ENCODE peak calls at places on chromosomes 6 and 20, in four cellular contexts. One of them, this sample, is unnamed.

GRCh38 chr20:33125983-33126382 is 42.0 kb upstream of the BPIFA2 start:
- DNase-seq in neural progenitor cell: peak
- DNase-seq in colonic mucosa: no peak
- DNase-seq in heart left ventricle: no peak
- DNase-seq in this sample: no peak

GRCh38 chr20:33163856-33164762 is 3.9 kb upstream of the BPIFA2 start:
- DNase-seq in neural progenitor cell: no peak
- DNase-seq in colonic mucosa: no peak
- DNase-seq in heart left ventricle: no peak
- DNase-seq in this sample: no peak

GRCh38 chr20:58718729-58719128 is 26.1 kb downstream of the NPEPL1 start:
- DNase-seq in neural progenitor cell: no peak
- DNase-seq in colonic mucosa: peak
- DNase-seq in heart left ventricle: no peak
- DNase-seq in this sample: no peak

GRCh38 chr20:9359561-9360308 is 154.7 kb upstream of the LAMP5 start:
- DNase-seq in neural progenitor cell: peak
- DNase-seq in colonic mucosa: peak
- DNase-seq in heart left ventricle: peak
- DNase-seq in this sample: no peak

GRCh38 chr20:59181936-59182335 is 18.3 kb downstream of the ZNF831 start:
- DNase-seq in neural progenitor cell: no peak
- DNase-seq in colonic mucosa: no peak
- DNase-seq in heart left ventricle: no peak
- DNase-seq in this sample: no peak

GRCh38 chr6:118280210-118280609 is 267.9 kb upstream of the PLN start:
- DNase-seq in neural progenitor cell: no peak
- DNase-seq in colonic mucosa: no peak
- DNase-seq in heart left ventricle: no peak
- DNase-seq in this sample: no peak

GRCh38 chr20:37229300-37229699 is 32.3 kb downstream of the GHRH start:
- DNase-seq in neural progenitor cell: peak
- DNase-seq in colonic mucosa: no peak
- DNase-seq in heart left ventricle: no peak
- DNase-seq in this sample: no peak

GRCh38 chr6:118746100-118746874 is 94.9 kb upstream of the CEP85L start:
- DNase-seq in neural progenitor cell: no peak
- DNase-seq in colonic mucosa: no peak
- DNase-seq in heart left ventricle: peak
- DNase-seq in this sample: peak

GRCh38 chr6:169752074-169752623 is 727 bp downstream of the ERMARD start:
- DNase-seq in neural progenitor cell: peak
- DNase-seq in colonic mucosa: peak
- DNase-seq in heart left ventricle: no peak
- DNase-seq in this sample: no peak

GRCh38 chr20:36861875-36862801 is 13.8 kb upstream of the TLDC2 start:
- DNase-seq in neural progenitor cell: peak
- DNase-seq in colonic mucosa: peak
- DNase-seq in heart left ventricle: peak
- DNase-seq in this sample: peak

GRCh38 chr6:14824835-14825223 is 421.0 kb upstream of the JARID2 start:
- DNase-seq in neural progenitor cell: peak
- DNase-seq in colonic mucosa: peak
- DNase-seq in heart left ventricle: no peak
- DNase-seq in this sample: no peak

GRCh38 chr6:100726741-100727140 is 154.4 kb downstream of the ASCC3 start:
- DNase-seq in neural progenitor cell: no peak
- DNase-seq in colonic mucosa: no peak
- DNase-seq in heart left ventricle: no peak
- DNase-seq in this sample: no peak

GRCh38 chr20:59221049-59221748 is 57.6 kb downstream of the ZNF831 start:
- DNase-seq in neural progenitor cell: no peak
- DNase-seq in colonic mucosa: no peak
- DNase-seq in heart left ventricle: peak
- DNase-seq in this sample: no peak

GRCh38 chr20:47300071-47300470 is 56.4 kb downstream of the ZMYND8 start:
- DNase-seq in neural progenitor cell: no peak
- DNase-seq in colonic mucosa: no peak
- DNase-seq in heart left ventricle: no peak
- DNase-seq in this sample: no peak

GRCh38 chr6:1393641-1394283 is 4.4 kb downstream of the FOXF2 start:
- DNase-seq in neural progenitor cell: peak
- DNase-seq in colonic mucosa: no peak
- DNase-seq in heart left ventricle: no peak
- DNase-seq in this sample: no peak

GRCh38 chr20:10667077-10667401 is 6.8 kb downstream of the JAG1 start:
- DNase-seq in neural progenitor cell: peak
- DNase-seq in colonic mucosa: no peak
- DNase-seq in heart left ventricle: peak
- DNase-seq in this sample: peak

GRCh38 chr20:8633366-8633765 is 435.5 kb upstream of the PLCB4 start:
- DNase-seq in neural progenitor cell: no peak
- DNase-seq in colonic mucosa: no peak
- DNase-seq in heart left ventricle: no peak
- DNase-seq in this sample: no peak

GRCh38 chr20:38156280-38156679 is 8.8 kb downstream of the TGM2 start:
- DNase-seq in neural progenitor cell: no peak
- DNase-seq in colonic mucosa: no peak
- DNase-seq in heart left ventricle: no peak
- DNase-seq in this sample: peak

GRCh38 chr6:91678679-91679078 is 1091.8 kb upstream of the MAP3K7 start:
- DNase-seq in neural progenitor cell: no peak
- DNase-seq in colonic mucosa: no peak
- DNase-seq in heart left ventricle: no peak
- DNase-seq in this sample: no peak

GRCh38 chr6:10429638-10430427 is 15.0 kb upstream of the TFAP2A start:
- DNase-seq in neural progenitor cell: peak
- DNase-seq in colonic mucosa: no peak
- DNase-seq in heart left ventricle: no peak
- DNase-seq in this sample: no peak

GRCh38 chr6:138719744-138720143 is 53.8 kb upstream of the CCDC28A start:
- DNase-seq in neural progenitor cell: no peak
- DNase-seq in colonic mucosa: no peak
- DNase-seq in heart left ventricle: no peak
- DNase-seq in this sample: no peak

GRCh38 chr6:28981833-28982475 is 23.2 kb downstream of the ZNF311 start:
- DNase-seq in neural progenitor cell: peak
- DNase-seq in colonic mucosa: peak
- DNase-seq in heart left ventricle: peak
- DNase-seq in this sample: peak
- TF ChIP-seq CTCF in neural progenitor cell: peak
- TF ChIP-seq CTCF in colonic mucosa: no peak
- TF ChIP-seq CTCF in heart left ventricle: peak
- TF ChIP-seq CTCF in this sample: peak

DNA sequence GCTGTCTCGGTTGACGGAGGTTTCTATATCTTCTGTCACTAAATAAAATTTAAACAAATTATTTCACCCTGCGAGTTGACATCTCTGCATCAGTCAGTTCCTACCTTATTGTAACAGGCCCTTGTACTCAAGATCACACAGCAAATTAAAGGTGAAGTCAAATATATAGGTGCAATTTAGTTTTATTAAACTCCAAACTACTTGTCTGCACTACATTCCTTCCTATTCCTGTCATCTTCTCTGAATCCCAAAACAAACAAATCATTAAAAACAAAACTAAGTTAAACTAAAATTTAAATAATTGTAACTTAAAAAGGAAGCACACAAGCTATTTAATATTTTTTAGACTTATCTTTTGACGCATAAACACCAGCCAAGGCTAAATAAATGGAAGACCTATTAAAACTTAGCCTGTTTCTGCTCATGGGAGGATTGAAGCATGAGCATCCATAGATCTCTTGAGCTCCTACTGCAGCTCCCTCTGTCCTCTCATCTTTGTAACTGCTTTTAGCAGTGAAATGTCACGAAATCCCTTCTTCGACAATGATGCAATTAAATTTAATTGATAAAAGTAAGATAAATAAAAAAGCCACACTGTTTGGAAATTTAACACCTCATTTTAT is 1152.3 kb upstream of the GJE1 start:
- DNase-seq in neural progenitor cell: no peak
- DNase-seq in colonic mucosa: no peak
- DNase-seq in heart left ventricle: no peak
- DNase-seq in this sample: no peak
- TF ChIP-seq CTCF in neural progenitor cell: peak
- TF ChIP-seq CTCF in colonic mucosa: no peak
- TF ChIP-seq CTCF in heart left ventricle: no peak
- TF ChIP-seq CTCF in this sample: no peak

DNA sequence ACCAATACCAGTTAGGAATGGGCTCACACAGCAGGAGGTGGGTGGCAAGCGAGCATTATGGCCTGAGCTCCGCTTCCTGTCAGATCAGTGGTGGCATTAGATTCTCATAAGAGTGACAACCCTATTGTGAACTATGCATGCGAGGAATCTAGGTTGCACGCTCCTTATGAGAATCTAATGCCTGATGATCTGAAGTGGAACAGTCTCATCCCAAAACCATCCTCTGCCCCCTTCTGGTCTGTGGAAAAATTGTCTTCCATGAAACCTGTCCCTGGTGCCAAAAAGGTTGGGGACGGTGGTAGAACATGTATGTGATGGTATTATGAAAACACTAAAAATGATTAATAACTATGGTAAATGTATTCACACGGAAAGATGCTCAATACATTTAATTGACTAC is 99.7 kb upstream of the HIVEP1 start:
- DNase-seq in neural progenitor cell: no peak
- DNase-seq in colonic mucosa: no peak
- DNase-seq in heart left ventricle: no peak
- DNase-seq in this sample: no peak
- TF ChIP-seq CTCF in neural progenitor cell: peak
- TF ChIP-seq CTCF in colonic mucosa: no peak
- TF ChIP-seq CTCF in heart left ventricle: no peak
- TF ChIP-seq CTCF in this sample: no peak

DNA sequence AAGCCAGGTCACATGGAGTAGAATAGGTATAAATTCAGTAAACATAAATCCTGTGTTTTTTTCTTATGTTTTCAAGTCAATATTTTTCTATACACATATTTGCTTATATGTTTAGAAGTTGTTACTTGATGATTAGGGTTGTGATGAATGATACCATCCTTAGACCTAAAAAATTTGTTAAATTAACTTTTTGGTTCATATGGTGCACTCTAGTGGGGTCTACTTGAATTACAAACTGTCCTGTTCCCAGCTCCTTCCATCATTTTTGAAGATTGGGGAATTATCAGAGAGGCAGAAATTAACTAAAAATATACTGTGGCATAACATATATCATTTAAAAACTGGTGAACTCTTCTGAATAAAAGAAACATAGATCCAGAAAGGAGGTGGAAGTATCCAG is 48.3 kb upstream of the RIPPLY2 start:
- DNase-seq in neural progenitor cell: no peak
- DNase-seq in colonic mucosa: no peak
- DNase-seq in heart left ventricle: no peak
- DNase-seq in this sample: no peak
- TF ChIP-seq CTCF in neural progenitor cell: peak
- TF ChIP-seq CTCF in colonic mucosa: no peak
- TF ChIP-seq CTCF in heart left ventricle: no peak
- TF ChIP-seq CTCF in this sample: no peak

GRCh38 chr6:111105578-111105977 is 18.3 kb downstream of the SLC16A10 start:
- DNase-seq in neural progenitor cell: no peak
- DNase-seq in colonic mucosa: peak
- DNase-seq in heart left ventricle: peak
- DNase-seq in this sample: peak
- TF ChIP-seq CTCF in neural progenitor cell: no peak
- TF ChIP-seq CTCF in colonic mucosa: no peak
- TF ChIP-seq CTCF in heart left ventricle: no peak
- TF ChIP-seq CTCF in this sample: no peak

GRCh38 chr20:24705486-24705885 is 236.1 kb downstream of the SYNDIG1 start:
- DNase-seq in neural progenitor cell: no peak
- DNase-seq in colonic mucosa: no peak
- DNase-seq in heart left ventricle: no peak
- DNase-seq in this sample: no peak
- TF ChIP-seq CTCF in neural progenitor cell: no peak
- TF ChIP-seq CTCF in colonic mucosa: no peak
- TF ChIP-seq CTCF in heart left ventricle: no peak
- TF ChIP-seq CTCF in this sample: no peak

GRCh38 chr6:167502471-167502870 is 177.6 kb downstream of the TTLL2 start:
- DNase-seq in neural progenitor cell: no peak
- DNase-seq in colonic mucosa: no peak
- DNase-seq in heart left ventricle: no peak
- DNase-seq in this sample: no peak

GRCh38 chr6:167500961-167501360 is 176.1 kb downstream of the TTLL2 start:
- DNase-seq in neural progenitor cell: no peak
- DNase-seq in colonic mucosa: no peak
- DNase-seq in heart left ventricle: no peak
- DNase-seq in this sample: no peak

GRCh38 chr6:167499161-167499660 is 174.3 kb downstream of the TTLL2 start:
- DNase-seq in neural progenitor cell: no peak
- DNase-seq in colonic mucosa: peak
- DNase-seq in heart left ventricle: no peak
- DNase-seq in this sample: no peak

GRCh38 chr6:167504412-167504961 is 179.6 kb downstream of the TTLL2 start:
- DNase-seq in neural progenitor cell: no peak
- DNase-seq in colonic mucosa: no peak
- DNase-seq in heart left ventricle: no peak
- DNase-seq in this sample: no peak

DNA sequence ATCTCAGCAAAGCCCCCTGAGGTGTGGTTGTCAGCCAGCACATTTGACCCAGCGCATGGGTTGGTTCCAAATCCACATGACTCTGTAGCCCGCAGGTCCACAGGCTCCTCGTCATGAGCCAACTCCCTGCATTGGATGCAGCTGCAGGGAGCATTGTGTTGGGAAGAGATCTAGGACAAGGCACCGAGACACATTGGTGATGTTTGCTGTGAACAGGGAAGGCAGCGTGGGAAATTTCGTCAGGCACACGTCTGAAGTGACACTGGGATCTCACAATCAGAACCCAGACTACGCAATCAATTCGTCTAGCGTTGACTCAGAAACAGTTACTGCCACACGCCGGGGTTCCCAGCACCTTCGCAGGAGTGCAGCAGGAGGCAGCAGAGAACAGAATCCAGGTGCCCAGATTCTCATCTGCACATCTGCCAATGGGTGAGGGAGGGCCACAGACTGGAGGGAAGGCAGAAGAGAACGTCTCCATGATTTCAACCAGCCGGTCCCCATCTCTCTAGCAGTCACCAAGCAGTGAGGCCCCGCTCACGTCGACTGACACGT is 177.0 kb downstream of the TTLL2 start:
- DNase-seq in neural progenitor cell: peak
- DNase-seq in colonic mucosa: peak
- DNase-seq in heart left ventricle: no peak
- DNase-seq in this sample: no peak
- TF ChIP-seq CTCF in neural progenitor cell: peak
- TF ChIP-seq CTCF in colonic mucosa: peak
- TF ChIP-seq CTCF in heart left ventricle: no peak
- TF ChIP-seq CTCF in this sample: no peak

GRCh38 chr20:1899169-1899525 is 3.9 kb downstream of the SIRPA start:
- DNase-seq in neural progenitor cell: no peak
- DNase-seq in colonic mucosa: no peak
- DNase-seq in heart left ventricle: no peak
- DNase-seq in this sample: no peak

GRCh38 chr20:1901704-1902103 is 6.5 kb downstream of the SIRPA start:
- DNase-seq in neural progenitor cell: peak
- DNase-seq in colonic mucosa: no peak
- DNase-seq in heart left ventricle: no peak
- DNase-seq in this sample: no peak

GRCh38 chr20:1902188-1902587 is 7.0 kb downstream of the SIRPA start:
- DNase-seq in neural progenitor cell: no peak
- DNase-seq in colonic mucosa: no peak
- DNase-seq in heart left ventricle: no peak
- DNase-seq in this sample: no peak

GRCh38 chr20:1898496-1899168 is 3.4 kb downstream of the SIRPA start:
- DNase-seq in neural progenitor cell: no peak
- DNase-seq in colonic mucosa: no peak
- DNase-seq in heart left ventricle: no peak
- DNase-seq in this sample: no peak

GRCh38 chr20:1900321-1900791 is 5.1 kb downstream of the SIRPA start:
- DNase-seq in neural progenitor cell: peak
- DNase-seq in colonic mucosa: peak
- DNase-seq in heart left ventricle: peak
- DNase-seq in this sample: no peak
- TF ChIP-seq CTCF in neural progenitor cell: peak
- TF ChIP-seq CTCF in colonic mucosa: peak
- TF ChIP-seq CTCF in heart left ventricle: peak
- TF ChIP-seq CTCF in this sample: peak

This sample was measured in lower lobe of right lung.